ENCODE peak calls at places on chromosomes 16 and 17, in ten cellular contexts. One of them, this sample, is unnamed.

GRCh38 chr16:28606291-28607115 is 3.3 kb downstream of the SULT1A1 start:
- DNase-seq in ascending aorta: peak; percentile 63
- DNase-seq in PC-9: no peak
- DNase-seq in cardiac muscle cell: no peak
- DNase-seq in A673: no peak
- DNase-seq in tibial artery: no peak
- DNase-seq in heart left ventricle: no peak
- DNase-seq in effector memory CD4-positive, alpha-beta T cell: no peak
- DNase-seq in left ventricle myocardium inferior: no peak
- DNase-seq in sigmoid colon: peak; percentile 65
- DNase-seq in this sample: no peak

GRCh38 chr16:26118575-26118974 is 426.8 kb downstream of the HS3ST4 start:
- DNase-seq in cardiac muscle cell: peak; percentile 14
- DNase-seq in left ventricle myocardium inferior: no peak
- DNase-seq in effector memory CD4-positive, alpha-beta T cell: no peak
- DNase-seq in A673: peak; percentile 73
- DNase-seq in ascending aorta: no peak
- DNase-seq in sigmoid colon: no peak
- DNase-seq in PC-9: no peak
- DNase-seq in heart left ventricle: no peak
- DNase-seq in tibial artery: no peak
- DNase-seq in this sample: no peak

GRCh38 chr17:75209061-75209460 is 3.6 kb downstream of the NUP85 start:
- DNase-seq in PC-9: no peak
- DNase-seq in effector memory CD4-positive, alpha-beta T cell: no peak
- DNase-seq in cardiac muscle cell: no peak
- DNase-seq in ascending aorta: no peak
- DNase-seq in sigmoid colon: no peak
- DNase-seq in A673: no peak
- DNase-seq in tibial artery: no peak
- DNase-seq in left ventricle myocardium inferior: no peak
- DNase-seq in heart left ventricle: no peak
- DNase-seq in this sample: no peak

GRCh38 chr17:1555618-1556471 is 6.7 kb downstream of the PITPNA start:
- DNase-seq in heart left ventricle: no peak
- DNase-seq in tibial artery: no peak
- DNase-seq in sigmoid colon: no peak
- DNase-seq in cardiac muscle cell: no peak
- DNase-seq in ascending aorta: no peak
- DNase-seq in left ventricle myocardium inferior: no peak
- DNase-seq in PC-9: no peak
- DNase-seq in A673: no peak
- DNase-seq in effector memory CD4-positive, alpha-beta T cell: no peak
- DNase-seq in this sample: peak; percentile 80

GRCh38 chr17:6078370-6078950 is 8.3 kb downstream of the WSCD1 start:
- DNase-seq in PC-9: no peak
- DNase-seq in effector memory CD4-positive, alpha-beta T cell: no peak
- DNase-seq in A673: no peak
- DNase-seq in ascending aorta: no peak
- DNase-seq in left ventricle myocardium inferior: no peak
- DNase-seq in heart left ventricle: no peak
- DNase-seq in sigmoid colon: no peak
- DNase-seq in cardiac muscle cell: no peak
- DNase-seq in tibial artery: no peak
- DNase-seq in this sample: no peak

GRCh38 chr16:55471448-55472097 is 7.4 kb upstream of the MMP2 start:
- DNase-seq in A673: peak; percentile 43
- DNase-seq in cardiac muscle cell: no peak
- DNase-seq in effector memory CD4-positive, alpha-beta T cell: no peak
- DNase-seq in left ventricle myocardium inferior: no peak
- DNase-seq in tibial artery: no peak
- DNase-seq in sigmoid colon: no peak
- DNase-seq in ascending aorta: peak; percentile 44
- DNase-seq in heart left ventricle: no peak
- DNase-seq in PC-9: peak; percentile 41
- DNase-seq in this sample: no peak

GRCh38 chr16:29182501-29182900 is 197.6 kb downstream of the LAT start:
- DNase-seq in left ventricle myocardium inferior: peak; percentile 70
- DNase-seq in ascending aorta: no peak
- DNase-seq in heart left ventricle: peak; percentile 46
- DNase-seq in tibial artery: peak; percentile 15
- DNase-seq in cardiac muscle cell: no peak
- DNase-seq in A673: no peak
- DNase-seq in PC-9: no peak
- DNase-seq in effector memory CD4-positive, alpha-beta T cell: no peak
- DNase-seq in sigmoid colon: no peak
- DNase-seq in this sample: no peak

GRCh38 chr17:49067163-49067562 is 65.4 kb upstream of the B4GALNT2 start:
- DNase-seq in heart left ventricle: no peak
- DNase-seq in cardiac muscle cell: no peak
- DNase-seq in left ventricle myocardium inferior: no peak
- DNase-seq in sigmoid colon: no peak
- DNase-seq in A673: no peak
- DNase-seq in PC-9: no peak
- DNase-seq in tibial artery: no peak
- DNase-seq in ascending aorta: no peak
- DNase-seq in effector memory CD4-positive, alpha-beta T cell: no peak
- DNase-seq in this sample: no peak

GRCh38 chr17:67605259-67605912 is 112.3 kb upstream of the NOL11 start:
- DNase-seq in heart left ventricle: peak; percentile 68
- DNase-seq in ascending aorta: no peak
- DNase-seq in left ventricle myocardium inferior: peak; percentile 67
- DNase-seq in PC-9: no peak
- DNase-seq in cardiac muscle cell: no peak
- DNase-seq in A673: no peak
- DNase-seq in effector memory CD4-positive, alpha-beta T cell: no peak
- DNase-seq in sigmoid colon: peak; percentile 82
- DNase-seq in tibial artery: peak; percentile 36
- DNase-seq in this sample: no peak

GRCh38 chr17:8173056-8173870 is 2.9 kb downstream of the TMEM107 start:
- DNase-seq in effector memory CD4-positive, alpha-beta T cell: peak; percentile 65
- DNase-seq in left ventricle myocardium inferior: peak; percentile 67
- DNase-seq in A673: peak; percentile 96
- DNase-seq in cardiac muscle cell: peak; percentile 91
- DNase-seq in sigmoid colon: peak; percentile 93
- DNase-seq in tibial artery: peak; percentile 87
- DNase-seq in ascending aorta: peak; percentile 93
- DNase-seq in heart left ventricle: peak; percentile 83
- DNase-seq in PC-9: peak; percentile 79
- DNase-seq in this sample: no peak

GRCh38 chr16:4801962-4802658 is at the start of gene ROGDI:
- DNase-seq in sigmoid colon: peak; percentile 90
- DNase-seq in effector memory CD4-positive, alpha-beta T cell: peak; percentile 82
- DNase-seq in PC-9: peak; percentile 98
- DNase-seq in heart left ventricle: peak; percentile 77
- DNase-seq in tibial artery: peak; percentile 66
- DNase-seq in A673: peak; percentile 33
- DNase-seq in left ventricle myocardium inferior: peak; percentile 83
- DNase-seq in cardiac muscle cell: peak; percentile 94
- DNase-seq in ascending aorta: peak; percentile 87
- DNase-seq in this sample: peak; percentile 96

DNA sequence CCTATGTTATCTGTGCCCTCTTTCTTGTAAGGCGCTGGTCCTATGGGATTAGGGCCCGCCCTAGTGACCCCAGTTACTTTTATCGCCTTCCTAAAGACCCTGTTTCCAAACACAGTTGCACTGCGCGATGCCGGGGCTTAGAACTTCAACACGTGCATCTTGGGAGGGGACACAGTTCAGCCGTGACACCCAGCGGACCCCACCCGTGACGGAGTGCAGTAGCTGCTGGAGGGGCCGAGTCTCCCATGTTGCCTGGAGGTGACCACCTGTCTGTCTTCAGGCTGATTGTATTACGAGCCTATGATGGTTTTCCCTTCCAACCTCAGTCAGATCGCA is 9.4 kb downstream of the BAIAP2 start:
- DNase-seq in PC-9: no peak
- DNase-seq in left ventricle myocardium inferior: no peak
- DNase-seq in tibial artery: no peak
- DNase-seq in ascending aorta: no peak
- DNase-seq in sigmoid colon: no peak
- DNase-seq in heart left ventricle: no peak
- DNase-seq in A673: no peak
- DNase-seq in cardiac muscle cell: no peak
- DNase-seq in effector memory CD4-positive, alpha-beta T cell: no peak
- DNase-seq in this sample: no peak
- H3K27ac ChIP-seq in PC-9: peak overlapping the region; percentile 69
- H3K27ac ChIP-seq in left ventricle myocardium inferior: peak overlapping the region; percentile 85
- H3K27ac ChIP-seq in tibial artery: no peak overlapping the region
- H3K27ac ChIP-seq in ascending aorta: no peak overlapping the region
- H3K27ac ChIP-seq in sigmoid colon: peak overlapping the region; percentile 67
- H3K27ac ChIP-seq in heart left ventricle: peak overlapping the region; percentile 82
- H3K27ac ChIP-seq in A673: no peak overlapping the region
- H3K27ac ChIP-seq in cardiac muscle cell: no peak overlapping the region
- H3K27ac ChIP-seq in effector memory CD4-positive, alpha-beta T cell: no peak overlapping the region
- H3K27ac ChIP-seq in this sample: peak overlapping the region; percentile 80

GRCh38 chr16:80097098-80097497 is 443.7 kb upstream of the DYNLRB2 start:
- DNase-seq in A673: no peak
- DNase-seq in PC-9: no peak
- DNase-seq in sigmoid colon: no peak
- DNase-seq in cardiac muscle cell: no peak
- DNase-seq in effector memory CD4-positive, alpha-beta T cell: no peak
- DNase-seq in ascending aorta: no peak
- DNase-seq in heart left ventricle: no peak
- DNase-seq in left ventricle myocardium inferior: no peak
- DNase-seq in tibial artery: no peak
- DNase-seq in this sample: no peak

GRCh38 chr16:80092686-80093085 is 448.1 kb upstream of the DYNLRB2 start:
- DNase-seq in PC-9: no peak
- DNase-seq in left ventricle myocardium inferior: no peak
- DNase-seq in effector memory CD4-positive, alpha-beta T cell: no peak
- DNase-seq in sigmoid colon: no peak
- DNase-seq in tibial artery: no peak
- DNase-seq in A673: no peak
- DNase-seq in cardiac muscle cell: no peak
- DNase-seq in ascending aorta: no peak
- DNase-seq in heart left ventricle: no peak
- DNase-seq in this sample: no peak
- H3K36me3 ChIP-seq in PC-9: no peaks in the 10 kb centered on the region
- H3K36me3 ChIP-seq in left ventricle myocardium inferior: no peaks in the 10 kb centered on the region
- H3K36me3 ChIP-seq in effector memory CD4-positive, alpha-beta T cell: no peaks in the 10 kb centered on the region
- H3K36me3 ChIP-seq in sigmoid colon: no peaks in the 10 kb centered on the region
- H3K36me3 ChIP-seq in tibial artery: no peaks in the 10 kb centered on the region
- H3K36me3 ChIP-seq in A673: no peaks in the 10 kb centered on the region
- H3K36me3 ChIP-seq in cardiac muscle cell: no peaks in the 10 kb centered on the region
- H3K36me3 ChIP-seq in ascending aorta: no peaks in the 10 kb centered on the region
- H3K36me3 ChIP-seq in heart left ventricle: no peaks in the 10 kb centered on the region
- H3K36me3 ChIP-seq in this sample: no peaks in the 10 kb centered on the region

DNA sequence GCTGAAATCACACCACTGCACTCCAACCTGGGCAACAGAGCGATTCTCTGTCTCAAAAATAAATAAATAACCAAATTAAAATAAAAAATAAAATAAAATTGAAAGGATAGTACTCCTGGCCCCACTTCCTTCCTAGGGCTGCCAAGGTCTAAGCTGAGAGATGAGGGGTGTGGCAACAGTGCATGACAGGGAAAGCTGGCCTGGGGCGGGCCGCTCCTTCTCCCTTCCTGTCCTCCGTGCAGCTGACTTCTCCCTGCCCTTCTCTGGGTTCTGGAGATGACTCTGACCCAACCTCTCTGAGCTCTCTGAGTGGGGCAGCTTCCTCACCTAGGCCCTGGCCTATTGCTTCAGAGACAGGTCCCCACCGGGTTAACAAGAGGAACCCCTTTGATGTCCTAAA is 8.7 kb upstream of the SLC25A39 start:
- DNase-seq in cardiac muscle cell: no peak
- DNase-seq in tibial artery: peak; percentile 45
- DNase-seq in A673: no peak
- DNase-seq in heart left ventricle: no peak
- DNase-seq in ascending aorta: no peak
- DNase-seq in PC-9: no peak
- DNase-seq in sigmoid colon: no peak
- DNase-seq in left ventricle myocardium inferior: no peak
- DNase-seq in effector memory CD4-positive, alpha-beta T cell: no peak
- DNase-seq in this sample: peak; percentile 79
- H3K27ac ChIP-seq in cardiac muscle cell: no peak overlapping the region
- H3K27ac ChIP-seq in tibial artery: no peak overlapping the region
- H3K27ac ChIP-seq in A673: no peak overlapping the region
- H3K27ac ChIP-seq in heart left ventricle: no peak overlapping the region
- H3K27ac ChIP-seq in ascending aorta: no peak overlapping the region
- H3K27ac ChIP-seq in PC-9: no peak overlapping the region
- H3K27ac ChIP-seq in sigmoid colon: no peak overlapping the region
- H3K27ac ChIP-seq in left ventricle myocardium inferior: no peak overlapping the region
- H3K27ac ChIP-seq in effector memory CD4-positive, alpha-beta T cell: no peak overlapping the region
- H3K27ac ChIP-seq in this sample: peak overlapping the region; percentile 77

DNA sequence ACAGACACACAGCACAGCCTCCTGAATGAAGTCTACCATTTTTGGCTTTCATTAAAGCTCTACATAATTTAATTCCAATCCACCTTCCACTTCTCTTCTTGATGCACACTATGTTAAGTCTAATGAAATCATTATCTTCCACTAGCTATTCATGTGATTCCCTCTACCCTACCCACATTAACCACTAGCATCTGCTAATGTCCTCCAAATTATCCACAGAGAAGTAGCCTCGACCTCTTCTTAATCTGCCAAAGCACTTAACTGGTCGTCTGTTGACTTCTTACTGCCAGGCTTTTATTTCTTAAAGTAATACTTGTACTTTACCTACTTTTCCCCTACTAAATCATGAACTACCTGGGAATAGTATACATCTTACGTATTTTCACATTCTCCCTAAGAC is 91.8 kb downstream of the NCOR1 start:
- DNase-seq in sigmoid colon: no peak
- DNase-seq in cardiac muscle cell: no peak
- DNase-seq in PC-9: no peak
- DNase-seq in left ventricle myocardium inferior: no peak
- DNase-seq in A673: no peak
- DNase-seq in ascending aorta: no peak
- DNase-seq in heart left ventricle: no peak
- DNase-seq in effector memory CD4-positive, alpha-beta T cell: no peak
- DNase-seq in tibial artery: no peak
- DNase-seq in this sample: no peak
- H3K36me3 ChIP-seq in sigmoid colon: peaks cover 26% of the 10 kb centered on the region
- H3K36me3 ChIP-seq in cardiac muscle cell: peaks cover 38% of the 10 kb centered on the region
- H3K36me3 ChIP-seq in PC-9: peaks cover 10% of the 10 kb centered on the region
- H3K36me3 ChIP-seq in left ventricle myocardium inferior: peaks cover 65% of the 10 kb centered on the region
- H3K36me3 ChIP-seq in A673: peaks cover 41% of the 10 kb centered on the region
- H3K36me3 ChIP-seq in ascending aorta: peaks cover 61% of the 10 kb centered on the region
- H3K36me3 ChIP-seq in heart left ventricle: peaks cover 29% of the 10 kb centered on the region
- H3K36me3 ChIP-seq in effector memory CD4-positive, alpha-beta T cell: peaks cover 42% of the 10 kb centered on the region
- H3K36me3 ChIP-seq in tibial artery: peaks cover 31% of the 10 kb centered on the region
- H3K36me3 ChIP-seq in this sample: no peaks in the 10 kb centered on the region

GRCh38 chr17:29369831-29370735 is 20.1 kb upstream of the TAOK1 start:
- DNase-seq in heart left ventricle: peak; percentile 38
- DNase-seq in A673: peak; percentile 91
- DNase-seq in effector memory CD4-positive, alpha-beta T cell: peak; percentile 39
- DNase-seq in cardiac muscle cell: peak; percentile 83
- DNase-seq in PC-9: peak; percentile 61
- DNase-seq in ascending aorta: peak; percentile 78
- DNase-seq in sigmoid colon: peak; percentile 78
- DNase-seq in left ventricle myocardium inferior: peak; percentile 28
- DNase-seq in tibial artery: peak; percentile 66
- DNase-seq in this sample: peak; percentile 38
- H3K27ac ChIP-seq in heart left ventricle: peak overlapping the region; percentile 72
- H3K27ac ChIP-seq in A673: no peak overlapping the region
- H3K27ac ChIP-seq in effector memory CD4-positive, alpha-beta T cell: peak overlapping the region; percentile 34
- H3K27ac ChIP-seq in cardiac muscle cell: peak overlapping the region; percentile 75
- H3K27ac ChIP-seq in PC-9: no peak overlapping the region
- H3K27ac ChIP-seq in ascending aorta: no peak overlapping the region
- H3K27ac ChIP-seq in sigmoid colon: peak overlapping the region; percentile 62
- H3K27ac ChIP-seq in left ventricle myocardium inferior: peak overlapping the region; percentile 75
- H3K27ac ChIP-seq in tibial artery: no peak overlapping the region
- H3K27ac ChIP-seq in this sample: peak overlapping the region; percentile 49

This sample was measured in left lung.